ENCODE peak calls at places on chromosome 7, in four cellular contexts. Y is cardiac muscle cell, M is choroid plexus epithelial cell, N is stomach. O is an unnamed sample.
A peak's percentile ranks its signal among the peaks of the same experiment; 100 is the strongest.

GRCh38 chr7:148260605-148261004 is 330.0 kb upstream of the C7orf33 start:
- DNase-seq in N (no peak), Y (peak; percentile 35), M (peak; percentile 5), O (no peak)

GRCh38 chr7:52586704-52587103 is 448.7 kb upstream of the POM121L12 start:
- DNase-seq in M (no peak), N (no peak), Y (no peak), O (no peak)

GRCh38 chr7:77866791-77867190 is 68.2 kb downstream of the PHTF2 start:
- DNase-seq in N (no peak), Y (peak; percentile 62), M (peak; percentile 78), O (no peak)

GRCh38 chr7:101869026-101869900 is 51.8 kb downstream of the CUX1 start:
- DNase-seq in N (no peak), M (peak; percentile 34), Y (no peak), O (no peak)

GRCh38 chr7:20834656-20835055 is 48.0 kb upstream of the SP8 start:
- DNase-seq in N (no peak), M (no peak), Y (no peak), O (no peak)

GRCh38 chr7:149166630-149167352 is 19.5 kb downstream of the ZNF398 start:
- DNase-seq in Y (no peak), N (no peak), M (no peak), O (no peak)

GRCh38 chr7:23298141-23298851 is 843 bp upstream of the MALSU1 start:
- DNase-seq in N (no peak), M (peak; percentile 90), Y (peak; percentile 84), O (peak; percentile 74)

GRCh38 chr7:102064361-102065025 is 222.2 kb upstream of the SH2B2 start:
- DNase-seq in M (peak; percentile 46), N (no peak), Y (peak; percentile 57), O (no peak)

GRCh38 chr7:99899830-99900519 is 19.4 kb downstream of the TRIM4 start:
- DNase-seq in Y (no peak), N (no peak), M (no peak), O (no peak)

GRCh38 chr7:156009569-156009968 is 197.3 kb upstream of the SHH start:
- DNase-seq in Y (no peak), M (no peak), N (no peak), O (no peak)

GRCh38 chr7:92563345-92563744 is 26.8 kb downstream of the FAM133B start:
- DNase-seq in Y (no peak), N (no peak), M (peak; percentile 11), O (no peak)

GRCh38 chr7:99919814-99920618 is 686 bp upstream of the TRIM4 start:
- DNase-seq in Y (no peak), M (peak; percentile 14), N (no peak), O (no peak)

GRCh38 chr7:104805449-104806317 is 208.3 kb upstream of the KMT2E start:
- DNase-seq in Y (no peak), M (no peak), N (no peak), O (no peak)

GRCh38 chr7:141571059-141571458 is 19.8 kb downstream of the AGK start:
- DNase-seq in Y (no peak), N (no peak), M (no peak), O (no peak)

GRCh38 chr7:30470783-30471182 is 7.8 kb downstream of the NOD1 start:
- DNase-seq in N (no peak), M (peak; percentile 87), Y (peak; percentile 91), O (no peak)

GRCh38 chr7:34320926-34321609 is 336.9 kb upstream of the NPSR1 start:
- DNase-seq in N (peak; percentile 59), Y (peak; percentile 82), M (peak; percentile 80), O (no peak)

GRCh38 chr7:29723599-29723998 is 82.7 kb upstream of the WIPF3 start:
- DNase-seq in Y (peak; percentile 72), N (no peak), M (peak; percentile 61), O (no peak)

GRCh38 chr7:129958643-129959479 is 6.1 kb upstream of the UBE2H start:
- DNase-seq in Y (peak; percentile 81), M (peak; percentile 83), N (peak; percentile 67), O (no peak)

GRCh38 chr7:77395543-77395942 is 20.6 kb downstream of the GSAP start:
- DNase-seq in N (no peak), Y (no peak), M (no peak), O (no peak)

GRCh38 chr7:117127585-117128168 is 174.4 kb downstream of the ST7 start:
- DNase-seq in M (peak; percentile 81), Y (peak; percentile 75), N (peak; percentile 55), O (no peak)

GRCh38 chr7:152464312-152465117 is 28.7 kb upstream of the KMT2C start:
- DNase-seq in Y (peak; percentile 91), M (peak; percentile 86), N (peak; percentile 76), O (peak; percentile 83)

GRCh38 chr7:159197066-159197975 is 52.7 kb upstream of the VIPR2 start:
- DNase-seq in N (no peak), M (peak; percentile 20), Y (no peak), O (no peak)

GRCh38 chr7:25675789-25676474 is 447.6 kb upstream of the NPVF start:
- DNase-seq in M (no peak), Y (no peak), N (no peak), O (no peak)

GRCh38 chr7:74324499-74325229 is 35.5 kb downstream of the CLIP2 start:
- DNase-seq in M (no peak), N (no peak), Y (no peak), O (no peak)

GRCh38 chr7:104328308-104328969 is at the start of gene LHFPL3:
- DNase-seq in Y (peak; percentile 6), N (no peak), M (peak; percentile 0), O (no peak)

GRCh38 chr7:152462995-152463713 is 27.4 kb upstream of the KMT2C start:
- DNase-seq in N (no peak), Y (peak; percentile 76), M (peak; percentile 68), O (no peak)

GRCh38 chr7:27346531-27347260 is 104.1 kb downstream of the EVX1 start:
- DNase-seq in N (peak; percentile 29), M (peak; percentile 39), Y (peak; percentile 80), O (no peak)

GRCh38 chr7:26348234-26348851 is 56.7 kb downstream of the SNX10 start:
- DNase-seq in Y (no peak), N (no peak), M (no peak), O (no peak)

GRCh38 chr7:70512144-70512543 is 619.8 kb upstream of the GALNT17 start:
- DNase-seq in Y (no peak), M (no peak), N (no peak), O (no peak)

GRCh38 chr7:99108615-99109014 is 35.3 kb downstream of the SMURF1 start:
- DNase-seq in M (peak; percentile 47), N (no peak), Y (no peak), O (no peak)

GRCh38 chr7:112108984-112109383 is 97.2 kb downstream of the DOCK4 start:
- DNase-seq in M (no peak), Y (no peak), N (no peak), O (no peak)

GRCh38 chr7:94183289-94183749 is 179.2 kb upstream of the BET1 start:
- DNase-seq in N (no peak), M (peak; percentile 100), Y (peak; percentile 99), O (peak; percentile 70)

GRCh38 chr7:138032186-138032585 is 30.3 kb upstream of the CREB3L2 start:
- DNase-seq in M (no peak), Y (no peak), N (no peak), O (no peak)

DNA sequence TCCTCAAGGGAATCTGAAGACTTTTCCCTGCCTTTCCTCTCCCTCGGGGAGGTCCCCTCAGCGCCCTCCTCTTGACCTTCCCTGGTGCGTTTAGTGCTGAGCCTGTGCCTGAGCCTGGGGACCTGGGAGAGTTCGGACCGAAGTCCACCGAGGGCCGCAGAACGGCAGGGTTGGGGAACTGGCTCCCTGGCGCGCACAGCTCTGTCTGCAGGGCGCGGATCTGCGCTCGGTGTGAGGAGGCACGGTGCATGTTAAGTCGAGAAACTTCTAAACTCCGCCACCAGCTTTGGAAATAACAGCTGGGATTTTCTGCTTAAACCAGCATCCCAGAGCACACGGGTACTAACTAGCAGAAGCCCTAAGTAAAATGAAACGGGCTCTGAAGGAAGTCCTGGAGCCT is 44.2 kb upstream of the SLC29A4 start:
- DNase-seq in M (no peak), Y (no peak), N (no peak), O (no peak)
- TF ChIP-seq CTCF in M (no peak), Y (no peak), N (no peak), O (no peak)

GRCh38 chr7:45573636-45574470 is at the start of gene ADCY1:
- DNase-seq in N (no peak), M (no peak), Y (no peak), O (peak; percentile 61)
- H3K4me3 ChIP-seq in N (peak within 1 kb of the TSS; percentile 55), M (peak within 1 kb of the TSS; percentile 37), Y (peak within 1 kb of the TSS; percentile 92), O (peak within 1 kb of the TSS; percentile 78)

GRCh38 chr7:50665403-50666123 is 100.4 kb upstream of the DDC start:
- DNase-seq in M (peak; percentile 48), N (no peak), Y (peak; percentile 25), O (no peak)
- TF ChIP-seq CTCF in M (peak; percentile 4), N (no peak), Y (no peak), O (no peak)

GRCh38 chr7:16754869-16755317 is 1.3 kb downstream of the TSPAN13 start:
- DNase-seq in N (no peak), Y (no peak), M (no peak), O (no peak)
- H3K4me3 ChIP-seq in N (peak overlapping the region; percentile 59), Y (peak overlapping the region; percentile 92), M (no peak overlapping the region), O (peak overlapping the region; percentile 78)

GRCh38 chr7:91266067-91266930 is 2.1 kb downstream of the FZD1 start:
- DNase-seq in Y (peak; percentile 47), M (no peak), N (no peak), O (no peak)

GRCh38 chr7:91265693-91266066 is 1.4 kb downstream of the FZD1 start:
- DNase-seq in N (no peak), M (peak; percentile 16), Y (peak; percentile 18), O (no peak)

GRCh38 chr7:91264083-91264923 is at the start of gene FZD1:
- DNase-seq in N (peak; percentile 95), M (peak; percentile 99), Y (peak; percentile 99), O (peak; percentile 98)

GRCh38 chr7:91264924-91265681 is 870 bp downstream of the FZD1 start:
- DNase-seq in M (peak; percentile 83), N (peak; percentile 61), Y (peak; percentile 81), O (no peak)

DNA sequence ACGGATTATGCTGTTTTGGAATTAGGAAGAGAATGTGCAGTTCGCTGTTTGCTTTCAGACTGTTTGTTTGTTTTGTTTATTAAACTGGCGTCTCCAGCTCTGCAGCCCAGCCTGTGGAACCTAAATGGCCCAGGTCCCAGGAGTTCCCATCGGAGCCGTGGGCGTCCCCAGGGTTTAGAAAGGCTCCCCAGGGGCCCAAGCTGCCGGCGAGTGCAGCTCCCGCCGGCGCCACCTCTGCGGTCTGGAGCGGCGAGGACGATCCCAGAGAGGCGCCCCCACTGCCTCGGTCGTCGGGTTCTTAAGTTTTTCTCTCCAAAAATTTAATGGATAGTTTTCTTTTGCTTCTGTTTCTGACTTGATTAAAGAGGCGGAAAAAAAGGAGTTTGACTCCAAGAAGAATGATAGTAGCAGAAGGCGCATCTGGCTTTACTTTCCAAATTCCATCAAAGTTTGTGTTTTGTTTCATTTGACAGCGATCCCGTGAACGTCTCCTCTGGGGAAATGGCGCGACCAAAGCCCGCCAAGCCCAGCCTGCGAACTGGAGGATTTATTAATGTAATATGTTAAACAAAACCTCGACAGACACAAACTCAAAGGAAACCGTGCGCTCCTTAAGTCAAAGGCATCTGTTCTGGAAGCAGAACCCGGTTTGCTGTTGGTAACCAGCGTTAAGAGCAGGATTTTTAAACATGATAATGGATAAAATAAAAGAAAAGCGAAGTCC is 712 bp upstream of the FZD1 start:
- DNase-seq in Y (peak; percentile 33), M (no peak), N (no peak), O (no peak)
- TF ChIP-seq CTCF in Y (no peak), M (no peak), N (no peak), O (no peak)

GRCh38 chr7:151343516-151343915 is 1.9 kb downstream of the NUB1 start:
- DNase-seq in M (no peak), Y (no peak), N (no peak), O (no peak)
- H3K4me3 ChIP-seq in M (no peak overlapping the region), Y (no peak overlapping the region), N (no peak overlapping the region), O (no peak overlapping the region)

O was measured in coronary artery.